ENCODE peak calls at places on chromosomes 3 and 15, in seven cellular contexts. One of them, this sample, is unnamed. For H3K4me1, the result is how much of the 10 kb centered on the place peaks cover.

GRCh38 chr15:89243046-89243690 is 611 bp upstream of the FANCI start:
- DNase-seq in effector memory CD4-positive, alpha-beta T cell: no peak
- DNase-seq in trophoblast cell: no peak
- DNase-seq in tibial artery: peak
- DNase-seq in small intestine: no peak
- DNase-seq in ovary: peak
- DNase-seq in ascending aorta: peak
- DNase-seq in this sample: peak

GRCh38 chr15:101407966-101408775 is 81.3 kb downstream of the PCSK6 start:
- DNase-seq in effector memory CD4-positive, alpha-beta T cell: no peak
- DNase-seq in small intestine: no peak
- DNase-seq in ascending aorta: no peak
- DNase-seq in tibial artery: no peak
- DNase-seq in ovary: no peak
- DNase-seq in trophoblast cell: no peak
- DNase-seq in this sample: no peak

GRCh38 chr15:71003314-71003713 is 110.7 kb downstream of the LRRC49 start:
- DNase-seq in trophoblast cell: no peak
- DNase-seq in ascending aorta: no peak
- DNase-seq in tibial artery: no peak
- DNase-seq in ovary: no peak
- DNase-seq in small intestine: no peak
- DNase-seq in effector memory CD4-positive, alpha-beta T cell: no peak
- DNase-seq in this sample: no peak

GRCh38 chr3:183185696-183186095 is 23.2 kb upstream of the LAMP3 start:
- DNase-seq in trophoblast cell: no peak
- DNase-seq in small intestine: peak
- DNase-seq in ascending aorta: no peak
- DNase-seq in effector memory CD4-positive, alpha-beta T cell: no peak
- DNase-seq in tibial artery: no peak
- DNase-seq in ovary: no peak
- DNase-seq in this sample: no peak

GRCh38 chr3:187960820-187961219 is 193.1 kb upstream of the LPP start:
- DNase-seq in trophoblast cell: no peak
- DNase-seq in ascending aorta: no peak
- DNase-seq in ovary: no peak
- DNase-seq in tibial artery: no peak
- DNase-seq in small intestine: no peak
- DNase-seq in effector memory CD4-positive, alpha-beta T cell: no peak
- DNase-seq in this sample: no peak

GRCh38 chr3:101888653-101889052 is 39.3 kb downstream of the NFKBIZ start:
- DNase-seq in tibial artery: no peak
- DNase-seq in small intestine: no peak
- DNase-seq in effector memory CD4-positive, alpha-beta T cell: no peak
- DNase-seq in trophoblast cell: no peak
- DNase-seq in ascending aorta: no peak
- DNase-seq in ovary: no peak
- DNase-seq in this sample: peak

GRCh38 chr3:46978985-46979944 is at the start of gene NBEAL2:
- DNase-seq in trophoblast cell: peak
- DNase-seq in effector memory CD4-positive, alpha-beta T cell: peak
- DNase-seq in ovary: peak
- DNase-seq in ascending aorta: peak
- DNase-seq in small intestine: peak
- DNase-seq in tibial artery: peak
- DNase-seq in this sample: peak

GRCh38 chr3:43759297-43759782 is 68.6 kb downstream of the ABHD5 start:
- DNase-seq in effector memory CD4-positive, alpha-beta T cell: no peak
- DNase-seq in trophoblast cell: peak
- DNase-seq in ovary: no peak
- DNase-seq in tibial artery: no peak
- DNase-seq in ascending aorta: no peak
- DNase-seq in small intestine: no peak
- DNase-seq in this sample: no peak

GRCh38 chr3:184658223-184658860 is 53.5 kb downstream of the MAGEF1 start:
- DNase-seq in ovary: no peak
- DNase-seq in effector memory CD4-positive, alpha-beta T cell: no peak
- DNase-seq in trophoblast cell: peak
- DNase-seq in tibial artery: no peak
- DNase-seq in ascending aorta: no peak
- DNase-seq in small intestine: no peak
- DNase-seq in this sample: no peak

GRCh38 chr3:110495201-110495927 is 576.3 kb upstream of the NECTIN3 start:
- DNase-seq in small intestine: no peak
- DNase-seq in trophoblast cell: no peak
- DNase-seq in effector memory CD4-positive, alpha-beta T cell: no peak
- DNase-seq in ascending aorta: no peak
- DNase-seq in ovary: no peak
- DNase-seq in tibial artery: no peak
- DNase-seq in this sample: no peak

GRCh38 chr3:76442374-76442915 is 597.5 kb upstream of the ROBO2 start:
- DNase-seq in ovary: no peak
- DNase-seq in effector memory CD4-positive, alpha-beta T cell: no peak
- DNase-seq in ascending aorta: no peak
- DNase-seq in small intestine: no peak
- DNase-seq in trophoblast cell: no peak
- DNase-seq in tibial artery: no peak
- DNase-seq in this sample: no peak

GRCh38 chr3:116930786-116931185 is 221.2 kb downstream of the TUSC7 start:
- DNase-seq in trophoblast cell: no peak
- DNase-seq in ovary: no peak
- DNase-seq in tibial artery: no peak
- DNase-seq in small intestine: no peak
- DNase-seq in effector memory CD4-positive, alpha-beta T cell: no peak
- DNase-seq in ascending aorta: no peak
- DNase-seq in this sample: no peak

GRCh38 chr15:31263751-31264533 is 62.7 kb upstream of the KLF13 start:
- DNase-seq in ascending aorta: peak
- DNase-seq in ovary: no peak
- DNase-seq in tibial artery: peak
- DNase-seq in effector memory CD4-positive, alpha-beta T cell: peak
- DNase-seq in trophoblast cell: peak
- DNase-seq in small intestine: peak
- DNase-seq in this sample: peak

GRCh38 chr3:104519968-104520655 is 846.6 kb upstream of the ALCAM start:
- DNase-seq in ovary: no peak
- DNase-seq in tibial artery: no peak
- DNase-seq in trophoblast cell: no peak
- DNase-seq in ascending aorta: no peak
- DNase-seq in effector memory CD4-positive, alpha-beta T cell: no peak
- DNase-seq in small intestine: no peak
- DNase-seq in this sample: no peak

GRCh38 chr15:34889486-34889885 is 80.1 kb downstream of the AQR start:
- DNase-seq in ascending aorta: no peak
- DNase-seq in trophoblast cell: no peak
- DNase-seq in effector memory CD4-positive, alpha-beta T cell: no peak
- DNase-seq in ovary: no peak
- DNase-seq in tibial artery: no peak
- DNase-seq in small intestine: no peak
- DNase-seq in this sample: no peak

GRCh38 chr3:64167346-64167745 is 57.9 kb downstream of the PRICKLE2 start:
- DNase-seq in trophoblast cell: no peak
- DNase-seq in effector memory CD4-positive, alpha-beta T cell: no peak
- DNase-seq in ovary: no peak
- DNase-seq in ascending aorta: no peak
- DNase-seq in tibial artery: no peak
- DNase-seq in small intestine: no peak
- DNase-seq in this sample: no peak

GRCh38 chr15:100029868-100030479 is 296.7 kb upstream of the LYSMD4 start:
- DNase-seq in ovary: no peak
- DNase-seq in ascending aorta: no peak
- DNase-seq in tibial artery: no peak
- DNase-seq in trophoblast cell: no peak
- DNase-seq in small intestine: no peak
- DNase-seq in effector memory CD4-positive, alpha-beta T cell: no peak
- DNase-seq in this sample: no peak

GRCh38 chr3:4826237-4827100 is 152.8 kb upstream of the BHLHE40 start:
- DNase-seq in tibial artery: peak
- DNase-seq in small intestine: peak
- DNase-seq in ascending aorta: peak
- DNase-seq in effector memory CD4-positive, alpha-beta T cell: no peak
- DNase-seq in trophoblast cell: no peak
- DNase-seq in ovary: no peak
- DNase-seq in this sample: peak

GRCh38 chr3:45606991-45607712 is 12.6 kb downstream of the LIMD1 start:
- DNase-seq in small intestine: no peak
- DNase-seq in effector memory CD4-positive, alpha-beta T cell: no peak
- DNase-seq in trophoblast cell: no peak
- DNase-seq in ovary: peak
- DNase-seq in tibial artery: no peak
- DNase-seq in ascending aorta: no peak
- DNase-seq in this sample: no peak

GRCh38 chr15:78811124-78811824 is at the start of gene ADAMTS7:
- DNase-seq in ovary: peak
- DNase-seq in tibial artery: peak
- DNase-seq in small intestine: peak
- DNase-seq in trophoblast cell: no peak
- DNase-seq in ascending aorta: peak
- DNase-seq in effector memory CD4-positive, alpha-beta T cell: no peak
- DNase-seq in this sample: peak

GRCh38 chr3:47117803-47118364 is 46.0 kb downstream of the SETD2 start:
- DNase-seq in small intestine: no peak
- DNase-seq in trophoblast cell: no peak
- DNase-seq in ovary: no peak
- DNase-seq in effector memory CD4-positive, alpha-beta T cell: no peak
- DNase-seq in tibial artery: no peak
- DNase-seq in ascending aorta: no peak
- DNase-seq in this sample: no peak

GRCh38 chr3:141081141-141081795 is 30.1 kb downstream of the SPSB4 start:
- DNase-seq in ascending aorta: peak
- DNase-seq in tibial artery: no peak
- DNase-seq in trophoblast cell: no peak
- DNase-seq in effector memory CD4-positive, alpha-beta T cell: no peak
- DNase-seq in small intestine: no peak
- DNase-seq in ovary: no peak
- DNase-seq in this sample: no peak

GRCh38 chr3:172341482-172342059 is 106.7 kb downstream of the GHSR start:
- DNase-seq in tibial artery: no peak
- DNase-seq in small intestine: peak
- DNase-seq in trophoblast cell: peak
- DNase-seq in effector memory CD4-positive, alpha-beta T cell: no peak
- DNase-seq in ascending aorta: no peak
- DNase-seq in ovary: no peak
- DNase-seq in this sample: no peak

GRCh38 chr3:13785853-13786455 is 93.9 kb downstream of the WNT7A start:
- DNase-seq in effector memory CD4-positive, alpha-beta T cell: no peak
- DNase-seq in ascending aorta: no peak
- DNase-seq in trophoblast cell: no peak
- DNase-seq in ovary: no peak
- DNase-seq in small intestine: no peak
- DNase-seq in tibial artery: no peak
- DNase-seq in this sample: no peak

GRCh38 chr3:5339967-5340535 is 152.5 kb downstream of the EDEM1 start:
- DNase-seq in tibial artery: no peak
- DNase-seq in effector memory CD4-positive, alpha-beta T cell: no peak
- DNase-seq in ovary: no peak
- DNase-seq in trophoblast cell: no peak
- DNase-seq in ascending aorta: no peak
- DNase-seq in small intestine: peak
- DNase-seq in this sample: peak

GRCh38 chr3:17473761-17474160 is 268.7 kb downstream of the TBC1D5 start:
- DNase-seq in ovary: no peak
- DNase-seq in small intestine: no peak
- DNase-seq in ascending aorta: no peak
- DNase-seq in effector memory CD4-positive, alpha-beta T cell: no peak
- DNase-seq in tibial artery: no peak
- DNase-seq in trophoblast cell: no peak
- DNase-seq in this sample: no peak

GRCh38 chr3:134737520-134737919 is 57.5 kb upstream of the EPHB1 start:
- DNase-seq in ascending aorta: no peak
- DNase-seq in tibial artery: no peak
- DNase-seq in small intestine: no peak
- DNase-seq in effector memory CD4-positive, alpha-beta T cell: no peak
- DNase-seq in ovary: no peak
- DNase-seq in trophoblast cell: no peak
- DNase-seq in this sample: no peak

GRCh38 chr15:68204776-68205557 is at the start of gene CALML4:
- DNase-seq in ovary: peak
- DNase-seq in small intestine: peak
- DNase-seq in ascending aorta: peak
- DNase-seq in effector memory CD4-positive, alpha-beta T cell: no peak
- DNase-seq in tibial artery: peak
- DNase-seq in trophoblast cell: no peak
- DNase-seq in this sample: peak
- H3K4me3 ChIP-seq in ovary: no peak
- H3K4me3 ChIP-seq in small intestine: peak
- H3K4me3 ChIP-seq in ascending aorta: peak
- H3K4me3 ChIP-seq in effector memory CD4-positive, alpha-beta T cell: no peak
- H3K4me3 ChIP-seq in tibial artery: peak
- H3K4me3 ChIP-seq in trophoblast cell: no peak
- H3K4me3 ChIP-seq in this sample: peak

DNA sequence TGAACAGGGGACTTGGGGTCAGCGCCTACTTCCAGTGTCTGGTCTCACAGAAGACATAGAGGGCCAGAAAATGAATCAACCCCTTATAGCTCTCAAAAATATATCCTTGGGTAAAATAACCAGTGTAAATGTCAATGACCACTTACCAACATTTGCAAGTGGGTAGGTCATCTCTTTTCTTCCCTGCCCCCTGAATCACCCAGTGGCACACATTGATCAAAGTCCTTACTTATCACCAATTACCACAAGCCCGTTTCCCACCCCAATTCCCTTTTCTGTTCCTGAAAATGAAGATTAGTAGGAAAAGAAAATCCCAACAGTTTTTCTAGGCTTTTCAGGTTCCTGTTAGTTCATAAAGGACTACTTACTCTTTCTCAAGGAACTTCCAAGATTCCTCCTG is 70.5 kb upstream of the HEG1 start:
- DNase-seq in trophoblast cell: no peak
- DNase-seq in tibial artery: no peak
- DNase-seq in effector memory CD4-positive, alpha-beta T cell: no peak
- DNase-seq in ovary: no peak
- DNase-seq in small intestine: no peak
- DNase-seq in ascending aorta: no peak
- DNase-seq in this sample: no peak
- H3K4me1 ChIP-seq in trophoblast cell: under half
- H3K4me1 ChIP-seq in tibial artery: under half
- H3K4me1 ChIP-seq in effector memory CD4-positive, alpha-beta T cell: under half
- H3K4me1 ChIP-seq in ovary: under half
- H3K4me1 ChIP-seq in small intestine: under half
- H3K4me1 ChIP-seq in ascending aorta: under half
- H3K4me1 ChIP-seq in this sample: under half

GRCh38 chr3:22536582-22536981 is 666.5 kb upstream of the UBE2E2 start:
- DNase-seq in ovary: no peak
- DNase-seq in ascending aorta: no peak
- DNase-seq in effector memory CD4-positive, alpha-beta T cell: no peak
- DNase-seq in small intestine: no peak
- DNase-seq in trophoblast cell: peak
- DNase-seq in tibial artery: no peak
- DNase-seq in this sample: no peak
- H3K4me3 ChIP-seq in ovary: no peak
- H3K4me3 ChIP-seq in ascending aorta: no peak
- H3K4me3 ChIP-seq in effector memory CD4-positive, alpha-beta T cell: no peak
- H3K4me3 ChIP-seq in small intestine: no peak
- H3K4me3 ChIP-seq in trophoblast cell: no peak
- H3K4me3 ChIP-seq in tibial artery: no peak
- H3K4me3 ChIP-seq in this sample: no peak

DNA sequence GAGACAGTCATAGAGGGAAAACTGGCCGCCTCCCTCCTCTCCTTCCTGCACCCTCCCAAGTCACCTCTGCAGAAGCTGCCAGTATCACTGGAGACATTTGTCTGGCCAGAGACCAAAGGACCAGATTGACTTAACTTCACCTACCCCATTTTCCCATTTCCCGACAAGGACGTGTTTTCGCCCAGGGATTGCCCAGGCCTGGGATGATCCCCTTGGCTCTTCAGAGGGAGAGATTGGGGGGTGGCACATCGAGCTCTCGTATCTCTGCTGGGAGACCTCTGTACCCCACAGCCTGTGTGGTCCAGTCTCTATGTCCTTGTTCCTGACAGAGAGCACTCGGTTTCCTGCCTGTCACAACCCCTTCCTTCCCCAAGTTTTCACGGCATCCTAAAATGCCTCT is 31.4 kb downstream of the RGMA start:
- DNase-seq in trophoblast cell: no peak
- DNase-seq in ovary: no peak
- DNase-seq in small intestine: no peak
- DNase-seq in tibial artery: no peak
- DNase-seq in effector memory CD4-positive, alpha-beta T cell: no peak
- DNase-seq in ascending aorta: no peak
- DNase-seq in this sample: no peak
- H3K4me1 ChIP-seq in trophoblast cell: under half
- H3K4me1 ChIP-seq in ovary: under half
- H3K4me1 ChIP-seq in small intestine: under half
- H3K4me1 ChIP-seq in tibial artery: under half
- H3K4me1 ChIP-seq in effector memory CD4-positive, alpha-beta T cell: under half
- H3K4me1 ChIP-seq in ascending aorta: under half
- H3K4me1 ChIP-seq in this sample: under half